ENCODE peak calls at places on chromosomes 13 and 19, in seven cellular contexts. One of them, this sample, is unnamed.

GRCh38 chr13:76672422-76672821 is 213.8 kb downstream of the KCTD12 start:
- DNase-seq in progenitor cell of endocrine pancreas: no peak
- DNase-seq in left cardiac atrium: no peak
- DNase-seq in sciatic nerve: no peak
- DNase-seq in right cardiac atrium: no peak
- DNase-seq in PC-9: no peak
- DNase-seq in stimulated activated CD8-positive, alpha-beta memory T cell treated with anti-CD3 and anti-CD28 coated beads, Interleukin-7, amount 100 ng/mL, for 24 hours: no peak
- DNase-seq in this sample: no peak

GRCh38 chr13:27638521-27638920 is 16.8 kb downstream of the POLR1D start:
- DNase-seq in progenitor cell of endocrine pancreas: no peak
- DNase-seq in left cardiac atrium: no peak
- DNase-seq in sciatic nerve: no peak
- DNase-seq in right cardiac atrium: no peak
- DNase-seq in PC-9: no peak
- DNase-seq in stimulated activated CD8-positive, alpha-beta memory T cell treated with anti-CD3 and anti-CD28 coated beads, Interleukin-7, amount 100 ng/mL, for 24 hours: no peak
- DNase-seq in this sample: no peak

GRCh38 chr13:96636310-96636709 is 358.0 kb downstream of the OXGR1 start:
- DNase-seq in progenitor cell of endocrine pancreas: no peak
- DNase-seq in left cardiac atrium: no peak
- DNase-seq in sciatic nerve: no peak
- DNase-seq in right cardiac atrium: no peak
- DNase-seq in PC-9: no peak
- DNase-seq in stimulated activated CD8-positive, alpha-beta memory T cell treated with anti-CD3 and anti-CD28 coated beads, Interleukin-7, amount 100 ng/mL, for 24 hours: no peak
- DNase-seq in this sample: no peak

GRCh38 chr13:38264363-38265134 is 85.1 kb upstream of the UFM1 start:
- DNase-seq in progenitor cell of endocrine pancreas: no peak
- DNase-seq in left cardiac atrium: no peak
- DNase-seq in sciatic nerve: no peak
- DNase-seq in right cardiac atrium: no peak
- DNase-seq in PC-9: no peak
- DNase-seq in stimulated activated CD8-positive, alpha-beta memory T cell treated with anti-CD3 and anti-CD28 coated beads, Interleukin-7, amount 100 ng/mL, for 24 hours: no peak
- DNase-seq in this sample: no peak

GRCh38 chr19:53876651-53877224 is 5.3 kb upstream of the PRKCG start:
- DNase-seq in progenitor cell of endocrine pancreas: no peak
- DNase-seq in left cardiac atrium: no peak
- DNase-seq in sciatic nerve: no peak
- DNase-seq in right cardiac atrium: no peak
- DNase-seq in PC-9: peak
- DNase-seq in stimulated activated CD8-positive, alpha-beta memory T cell treated with anti-CD3 and anti-CD28 coated beads, Interleukin-7, amount 100 ng/mL, for 24 hours: no peak
- DNase-seq in this sample: no peak

GRCh38 chr13:96822900-96823299 is 171.4 kb downstream of the OXGR1 start:
- DNase-seq in progenitor cell of endocrine pancreas: no peak
- DNase-seq in left cardiac atrium: no peak
- DNase-seq in sciatic nerve: no peak
- DNase-seq in right cardiac atrium: no peak
- DNase-seq in PC-9: no peak
- DNase-seq in stimulated activated CD8-positive, alpha-beta memory T cell treated with anti-CD3 and anti-CD28 coated beads, Interleukin-7, amount 100 ng/mL, for 24 hours: no peak
- DNase-seq in this sample: peak

GRCh38 chr19:50668416-50669318 is 19.4 kb downstream of the C19orf81 start:
- DNase-seq in progenitor cell of endocrine pancreas: no peak
- DNase-seq in left cardiac atrium: no peak
- DNase-seq in sciatic nerve: no peak
- DNase-seq in right cardiac atrium: peak
- DNase-seq in PC-9: no peak
- DNase-seq in stimulated activated CD8-positive, alpha-beta memory T cell treated with anti-CD3 and anti-CD28 coated beads, Interleukin-7, amount 100 ng/mL, for 24 hours: no peak
- DNase-seq in this sample: no peak

GRCh38 chr13:24894972-24895300 is 131.0 kb downstream of the RNF17 start:
- DNase-seq in progenitor cell of endocrine pancreas: no peak
- DNase-seq in left cardiac atrium: no peak
- DNase-seq in sciatic nerve: no peak
- DNase-seq in right cardiac atrium: no peak
- DNase-seq in PC-9: no peak
- DNase-seq in stimulated activated CD8-positive, alpha-beta memory T cell treated with anti-CD3 and anti-CD28 coated beads, Interleukin-7, amount 100 ng/mL, for 24 hours: no peak
- DNase-seq in this sample: no peak

GRCh38 chr19:39500543-39500942 is 1.8 kb downstream of the DLL3 start:
- DNase-seq in progenitor cell of endocrine pancreas: no peak
- DNase-seq in left cardiac atrium: no peak
- DNase-seq in sciatic nerve: no peak
- DNase-seq in right cardiac atrium: no peak
- DNase-seq in PC-9: no peak
- DNase-seq in stimulated activated CD8-positive, alpha-beta memory T cell treated with anti-CD3 and anti-CD28 coated beads, Interleukin-7, amount 100 ng/mL, for 24 hours: no peak
- DNase-seq in this sample: no peak

GRCh38 chr19:918152-918437 is 962 bp downstream of the KISS1R start:
- DNase-seq in progenitor cell of endocrine pancreas: no peak
- DNase-seq in left cardiac atrium: no peak
- DNase-seq in sciatic nerve: no peak
- DNase-seq in right cardiac atrium: no peak
- DNase-seq in PC-9: no peak
- DNase-seq in stimulated activated CD8-positive, alpha-beta memory T cell treated with anti-CD3 and anti-CD28 coated beads, Interleukin-7, amount 100 ng/mL, for 24 hours: no peak
- DNase-seq in this sample: no peak

GRCh38 chr13:73158851-73159250 is 100.0 kb downstream of the KLF5 start:
- DNase-seq in progenitor cell of endocrine pancreas: no peak
- DNase-seq in left cardiac atrium: no peak
- DNase-seq in sciatic nerve: no peak
- DNase-seq in right cardiac atrium: no peak
- DNase-seq in PC-9: no peak
- DNase-seq in stimulated activated CD8-positive, alpha-beta memory T cell treated with anti-CD3 and anti-CD28 coated beads, Interleukin-7, amount 100 ng/mL, for 24 hours: no peak
- DNase-seq in this sample: no peak

GRCh38 chr13:105513448-105513847 is 1022.0 kb downstream of the EFNB2 start:
- DNase-seq in progenitor cell of endocrine pancreas: no peak
- DNase-seq in left cardiac atrium: no peak
- DNase-seq in sciatic nerve: no peak
- DNase-seq in right cardiac atrium: no peak
- DNase-seq in PC-9: no peak
- DNase-seq in stimulated activated CD8-positive, alpha-beta memory T cell treated with anti-CD3 and anti-CD28 coated beads, Interleukin-7, amount 100 ng/mL, for 24 hours: no peak
- DNase-seq in this sample: no peak

GRCh38 chr13:85659493-85659892 is 139.7 kb downstream of the SLITRK6 start:
- DNase-seq in progenitor cell of endocrine pancreas: no peak
- DNase-seq in left cardiac atrium: no peak
- DNase-seq in sciatic nerve: no peak
- DNase-seq in right cardiac atrium: no peak
- DNase-seq in PC-9: no peak
- DNase-seq in stimulated activated CD8-positive, alpha-beta memory T cell treated with anti-CD3 and anti-CD28 coated beads, Interleukin-7, amount 100 ng/mL, for 24 hours: no peak
- DNase-seq in this sample: no peak

GRCh38 chr19:29805026-29805925 is 6.5 kb upstream of the CCNE1 start:
- DNase-seq in progenitor cell of endocrine pancreas: no peak
- DNase-seq in left cardiac atrium: no peak
- DNase-seq in sciatic nerve: no peak
- DNase-seq in right cardiac atrium: no peak
- DNase-seq in PC-9: no peak
- DNase-seq in stimulated activated CD8-positive, alpha-beta memory T cell treated with anti-CD3 and anti-CD28 coated beads, Interleukin-7, amount 100 ng/mL, for 24 hours: no peak
- DNase-seq in this sample: no peak

This sample was measured in Calu3.